ENCODE peak calls at places on chromosomes 4 and X, in seven cellular contexts. C is ovary; G is Peyer's patch; S is HCT116; O is SK-N-SH; F is pancreas; U is CD4-positive, CD25-positive, alpha-beta regulatory T cell. E is an unnamed sample.
A peak's percentile ranks its signal among the peaks of the same experiment; 100 is the strongest.

GRCh38 chr4:55378617-55379467 is 16.9 kb upstream of the TMEM165 start:
- DNase-seq in C (no peak), G (no peak), S (peak; percentile 60), O (no peak), F (peak; percentile 54), U (no peak), E (peak; percentile 46)

GRCh38 chr4:26402458-26402857 is 81.6 kb downstream of the RBPJ start:
- DNase-seq in C (no peak), G (no peak), S (no peak), O (no peak), F (no peak), U (no peak), E (no peak)

GRCh38 chrX:16700734-16701133 is 11.7 kb downstream of the CTPS2 start:
- DNase-seq in C (no peak), G (no peak), S (no peak), O (no peak), F (peak; percentile 21), U (no peak), E (no peak)

GRCh38 chr4:55933611-55934010 is 15.1 kb upstream of the CEP135 start:
- DNase-seq in C (no peak), G (no peak), S (no peak), O (no peak), F (no peak), U (no peak), E (no peak)

GRCh38 chrX:111511477-111511876 is at the start of gene SERTM2:
- DNase-seq in C (no peak), G (no peak), S (no peak), O (peak; percentile 7), F (no peak), U (no peak), E (no peak)

GRCh38 chr4:35124116-35124515 is 1120.2 kb downstream of the ARAP2 start:
- DNase-seq in C (no peak), G (no peak), S (no peak), O (no peak), F (no peak), U (no peak), E (no peak)

GRCh38 chrX:51975811-51976210 is 82.4 kb downstream of the MAGED1 start:
- DNase-seq in C (no peak), G (no peak), S (no peak), O (no peak), F (no peak), U (no peak), E (no peak)

GRCh38 chr4:93147524-93148212 is 680.9 kb upstream of the ATOH1 start:
- DNase-seq in C (no peak), G (no peak), S (no peak), O (no peak), F (no peak), U (no peak), E (no peak)

GRCh38 chr4:115770046-115770543 is 656.7 kb upstream of the NDST4 start:
- DNase-seq in C (no peak), G (no peak), S (no peak), O (no peak), F (no peak), U (no peak), E (no peak)

GRCh38 chr4:23458061-23458460 is 431.8 kb downstream of the PPARGC1A start:
- DNase-seq in C (no peak), G (no peak), S (no peak), O (no peak), F (no peak), U (no peak), E (no peak)

GRCh38 chr4:18568600-18568999 is 547.0 kb upstream of the LCORL start:
- DNase-seq in C (no peak), G (no peak), S (no peak), O (no peak), F (no peak), U (no peak), E (no peak)

GRCh38 chr4:46388860-46389259 is 1.1 kb downstream of the GABRA2 start:
- DNase-seq in C (no peak), G (no peak), S (no peak), O (no peak), F (no peak), U (no peak), E (no peak)

GRCh38 chr4:107349732-107350131 is 313.6 kb upstream of the DKK2 start:
- DNase-seq in C (no peak), G (no peak), S (no peak), O (no peak), F (no peak), U (no peak), E (no peak)

GRCh38 chrX:154603438-154604430 is 15.3 kb downstream of the CTAG1B start:
- DNase-seq in C (no peak), G (no peak), S (peak; percentile 42), O (no peak), F (no peak), U (no peak), E (peak; percentile 36)

GRCh38 chr4:6019316-6020263 is 1.4 kb upstream of the C4orf50 start:
- DNase-seq in C (peak; percentile 28), G (no peak), S (peak; percentile 36), O (peak; percentile 72), F (peak; percentile 20), U (peak; percentile 38), E (no peak)

GRCh38 chr4:48269861-48270515 is 350 bp upstream of the TEC start:
- DNase-seq in C (peak; percentile 76), G (peak; percentile 98), S (peak; percentile 88), O (peak; percentile 98), F (peak; percentile 94), U (peak; percentile 89), E (peak; percentile 80)

GRCh38 chr4:48271048-48271452 is 1.4 kb upstream of the TEC start:
- DNase-seq in C (no peak), G (no peak), S (no peak), O (no peak), F (no peak), U (no peak), E (no peak)

GRCh38 chr4:48271626-48272025 is 2.0 kb upstream of the TEC start:
- DNase-seq in C (no peak), G (no peak), S (no peak), O (no peak), F (no peak), U (no peak), E (no peak)

GRCh38 chr4:48268956-48269860 is at the start of gene TEC:
- DNase-seq in C (no peak), G (peak; percentile 58), S (peak; percentile 48), O (peak; percentile 30), F (peak; percentile 50), U (peak; percentile 60), E (no peak)

GRCh38 chr4:48270516-48270897 is 869 bp upstream of the TEC start:
- DNase-seq in C (no peak), G (no peak), S (no peak), O (no peak), F (no peak), U (no peak), E (no peak)
- H3K4me3 ChIP-seq in C (no peak overlapping the region), G (peak overlapping the region; percentile 93), S (peak overlapping the region; percentile 59), O (peak overlapping the region; percentile 94), F (peak overlapping the region; percentile 54), U (peak overlapping the region; percentile 62), E (peak overlapping the region; percentile 55)

GRCh38 chr4:80307183-80307735 is 28.3 kb upstream of the CFAP299 start:
- DNase-seq in C (no peak), G (no peak), S (no peak), O (no peak), F (no peak), U (no peak), E (no peak)

GRCh38 chr4:80302616-80303223 is 32.8 kb upstream of the CFAP299 start:
- DNase-seq in C (no peak), G (no peak), S (no peak), O (no peak), F (no peak), U (no peak), E (no peak)

GRCh38 chr4:80307774-80308465 is 27.6 kb upstream of the CFAP299 start:
- DNase-seq in C (peak; percentile 22), G (no peak), S (no peak), O (peak; percentile 30), F (no peak), U (no peak), E (peak; percentile 79)

GRCh38 chr4:80306255-80306654 is 29.3 kb upstream of the CFAP299 start:
- DNase-seq in C (no peak), G (no peak), S (no peak), O (no peak), F (no peak), U (no peak), E (peak; percentile 72)

DNA sequence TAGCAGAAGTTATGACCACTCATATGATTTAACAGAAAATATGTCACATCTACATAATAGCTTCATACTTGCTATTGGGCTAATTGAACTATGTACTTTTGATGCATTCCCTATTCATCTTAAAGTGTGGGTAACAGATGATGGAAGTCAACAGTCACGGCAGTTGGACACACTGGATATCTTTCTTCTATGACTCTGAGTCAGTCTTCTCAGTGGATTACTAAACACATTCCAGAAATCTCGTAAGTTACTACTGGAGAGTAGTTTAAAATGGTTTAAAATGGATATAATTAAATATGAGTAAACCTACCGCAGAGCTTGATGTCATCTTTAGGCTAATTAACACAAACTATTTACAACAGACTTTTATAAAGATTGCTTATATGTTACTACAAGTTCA is 30.1 kb upstream of the CFAP299 start:
- DNase-seq in C (no peak), G (no peak), S (no peak), O (no peak), F (no peak), U (no peak), E (peak; percentile 82)
- H3K4me1 ChIP-seq in C (no peaks in the 10 kb centered on the region), G (no peaks in the 10 kb centered on the region), S (no peaks in the 10 kb centered on the region), O (peaks cover 5% of the 10 kb centered on the region), F (no peaks in the 10 kb centered on the region), U (no peaks in the 10 kb centered on the region), E (peaks cover 62% of the 10 kb centered on the region)

DNA sequence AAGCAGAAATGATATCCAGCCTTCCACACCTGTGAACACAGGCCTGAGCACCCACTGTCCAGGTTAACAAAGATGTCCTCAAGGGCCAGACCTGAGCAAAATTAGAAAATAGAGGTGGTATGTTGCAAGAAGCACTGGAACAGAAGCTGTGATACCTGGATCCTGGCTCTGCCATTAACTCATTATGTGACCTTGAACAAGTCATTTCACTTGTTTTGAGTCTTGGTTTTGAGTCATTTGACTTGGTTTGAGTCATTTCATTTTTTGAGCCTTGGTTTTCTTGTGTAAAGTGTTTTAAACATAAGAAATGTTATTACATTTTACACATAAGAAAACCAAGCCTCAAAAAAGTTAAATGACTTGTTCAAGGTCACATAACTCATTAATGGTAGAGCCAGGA is 2.9 kb upstream of the NWD2 start:
- DNase-seq in C (no peak), G (no peak), S (no peak), O (no peak), F (no peak), U (no peak), E (no peak)
- H3K27me3 ChIP-seq in C (no peaks in the 10 kb centered on the region), G (no peaks in the 10 kb centered on the region), S (no peaks in the 10 kb centered on the region), O (peaks cover 32% of the 10 kb centered on the region), F (peaks cover 2% of the 10 kb centered on the region), U (peaks cover 3% of the 10 kb centered on the region), E (peaks cover 2% of the 10 kb centered on the region)

DNA sequence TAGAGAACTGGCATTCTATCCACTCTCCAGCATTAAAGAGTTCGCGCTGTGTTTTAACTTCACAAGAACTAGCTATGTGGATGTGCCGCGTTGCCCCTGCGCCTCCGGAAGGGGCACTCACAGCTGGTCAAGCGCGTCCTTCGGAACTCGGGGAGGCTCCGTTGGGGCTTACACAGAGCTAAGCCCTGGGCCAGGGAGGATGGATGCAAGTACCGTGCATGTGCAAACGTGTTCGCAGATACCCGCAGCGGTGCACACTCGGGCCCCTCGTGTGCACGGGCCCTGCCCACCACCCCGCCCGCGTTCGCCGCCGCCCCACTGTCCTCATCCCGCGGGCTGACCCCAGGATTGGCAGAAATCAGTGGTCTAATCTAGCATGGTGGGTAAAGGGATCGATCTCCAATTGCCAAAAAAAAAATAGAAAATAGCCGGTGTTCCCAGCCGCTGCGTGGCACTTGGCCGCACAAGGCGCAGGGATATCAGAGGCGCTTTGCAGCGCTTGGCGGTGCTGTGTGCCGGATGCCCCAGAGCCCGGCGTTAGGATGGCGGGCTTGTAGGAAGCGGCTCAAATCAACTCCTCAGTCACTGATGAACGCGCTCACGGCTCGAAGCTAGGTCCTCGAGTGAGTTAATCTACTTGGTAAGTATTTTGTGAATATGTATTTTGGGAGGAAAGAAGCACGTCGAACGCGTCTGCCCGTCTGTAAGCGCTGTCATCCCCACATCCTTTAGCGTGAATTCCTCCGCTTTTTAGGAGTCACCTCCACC is 988 bp upstream of the PCDH10 start:
- DNase-seq in C (peak; percentile 42), G (no peak), S (no peak), O (peak; percentile 46), F (no peak), U (no peak), E (no peak)
- H3K4me3 ChIP-seq in C (peak overlapping the region; percentile 40), G (peak overlapping the region; percentile 32), S (no peak overlapping the region), O (peak overlapping the region; percentile 59), F (peak overlapping the region; percentile 21), U (no peak overlapping the region), E (no peak overlapping the region)